ENCODE peak calls at places on chromosomes 6 and 20, in seven cellular contexts. G, P, C, O, Y, I and A are unnamed samples.

GRCh38 chr6:281469-282103 is 10.7 kb upstream of the DUSP22 start:
- DNase-seq in O (no peak), I (no peak), C (no peak), P (no peak), Y (no peak), G (no peak), A (no peak)

GRCh38 chr6:153849072-153849759 is 189.8 kb upstream of the OPRM1 start:
- DNase-seq in G (no peak), O (no peak), P (no peak), C (no peak), I (no peak), Y (no peak), A (no peak)

GRCh38 chr6:138945354-138945753 is 42.7 kb downstream of the REPS1 start:
- DNase-seq in C (no peak), P (no peak), Y (no peak), G (no peak), I (peak), O (no peak), A (no peak)

GRCh38 chr20:15310361-15310760 is 972.9 kb upstream of the FLRT3 start:
- DNase-seq in C (no peak), G (no peak), P (no peak), I (no peak), Y (no peak), O (no peak), A (no peak)

GRCh38 chr6:168385858-168386735 is 54.9 kb upstream of the SMOC2 start:
- DNase-seq in C (no peak), O (no peak), P (peak), Y (no peak), G (no peak), I (no peak), A (no peak)

GRCh38 chr20:43046946-43047345 is 142.8 kb downstream of the PTPRT start:
- DNase-seq in C (no peak), P (no peak), Y (no peak), G (no peak), O (no peak), I (no peak), A (no peak)

GRCh38 chr6:2821554-2821953 is 20.1 kb downstream of the SERPINB1 start:
- DNase-seq in I (no peak), O (no peak), Y (no peak), G (no peak), C (no peak), P (no peak), A (no peak)

GRCh38 chr6:30111266-30111856 is 1.5 kb downstream of the TRIM31 start:
- DNase-seq in I (no peak), O (no peak), C (no peak), G (no peak), Y (no peak), P (no peak), A (no peak)

GRCh38 chr20:32356935-32357868 is 929 bp upstream of the ASXL1 start:
- DNase-seq in O (no peak), Y (peak), G (no peak), I (no peak), C (peak), P (peak), A (peak)

GRCh38 chr20:61901421-61902212 is 164.1 kb downstream of the TAF4 start:
- DNase-seq in Y (no peak), O (no peak), C (no peak), P (no peak), G (no peak), I (no peak), A (no peak)

GRCh38 chr6:73565767-73566485 is 45.1 kb upstream of the EEF1A1 start:
- DNase-seq in G (peak), P (no peak), Y (no peak), I (peak), O (no peak), C (no peak), A (no peak)

GRCh38 chr20:2520617-2521016 is 11.9 kb upstream of the ZNF343 start:
- DNase-seq in I (no peak), G (no peak), Y (no peak), O (no peak), P (no peak), C (no peak), A (no peak)

DNA sequence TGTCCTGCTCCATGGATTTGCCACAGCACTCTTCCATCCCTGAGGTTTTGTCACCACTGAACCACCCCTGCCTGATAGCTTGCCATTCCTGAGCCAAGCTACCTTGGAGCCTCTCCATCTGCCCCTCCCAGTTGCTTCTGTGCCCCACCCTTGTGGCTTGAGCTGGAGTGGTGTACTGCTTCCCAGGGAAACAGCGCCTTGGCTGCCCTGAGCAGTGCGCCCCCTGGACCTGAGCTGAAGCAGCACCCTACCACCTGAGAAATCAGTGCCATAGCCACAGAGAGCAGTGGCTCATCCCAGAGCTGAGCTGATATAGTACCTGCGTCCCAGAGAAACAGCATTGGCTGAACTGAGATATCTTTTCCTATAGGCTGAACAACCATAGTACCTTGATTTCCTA is 40.3 kb downstream of the IL22RA2 start:
- DNase-seq in O (no peak), C (no peak), P (no peak), I (no peak), G (no peak), Y (no peak), A (no peak)
- TF ChIP-seq CTCF in O (no peak), C (no peak), P (no peak), I (no peak), G (no peak), Y (no peak), A (no peak)

DNA sequence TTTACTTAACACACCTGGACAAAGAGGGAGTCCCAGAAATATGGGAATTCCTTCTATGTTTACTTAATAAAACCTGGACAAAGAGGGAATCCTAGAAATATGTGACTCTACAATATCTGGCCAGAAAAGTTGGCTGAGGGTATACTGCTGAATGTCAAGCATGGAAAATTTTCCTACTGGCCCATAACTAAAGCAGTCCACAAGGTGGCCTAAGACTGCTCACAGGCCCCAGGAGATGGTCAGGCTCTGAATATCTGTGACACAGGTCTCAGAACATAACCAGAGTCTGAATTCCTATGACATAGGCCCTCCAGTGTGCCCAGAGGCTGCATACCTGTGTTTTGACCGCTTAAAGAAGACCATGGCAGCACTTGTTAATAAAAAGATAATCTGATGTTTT is 578.2 kb upstream of the NRSN1 start:
- DNase-seq in G (peak), C (no peak), Y (no peak), P (no peak), I (no peak), O (no peak), A (peak)
- TF ChIP-seq CTCF in G (peak), C (no peak), Y (no peak), P (no peak), I (no peak), O (peak), A (no peak)

GRCh38 chr6:75368151-75368779 is 83.7 kb upstream of the TMEM30A start:
- DNase-seq in I (peak), C (no peak), P (peak), O (no peak), Y (no peak), G (peak), A (peak)
- TF ChIP-seq CTCF in I (peak), C (peak), P (peak), O (peak), Y (peak), G (peak), A (no peak)

GRCh38 chr6:16985484-16986284 is 116.2 kb upstream of the STMND1 start:
- DNase-seq in P (no peak), Y (no peak), I (no peak), G (no peak), C (no peak), O (no peak), A (no peak)

GRCh38 chr6:16991981-16992629 is 109.7 kb upstream of the STMND1 start:
- DNase-seq in G (no peak), Y (no peak), O (no peak), P (no peak), I (no peak), C (no peak), A (no peak)

DNA sequence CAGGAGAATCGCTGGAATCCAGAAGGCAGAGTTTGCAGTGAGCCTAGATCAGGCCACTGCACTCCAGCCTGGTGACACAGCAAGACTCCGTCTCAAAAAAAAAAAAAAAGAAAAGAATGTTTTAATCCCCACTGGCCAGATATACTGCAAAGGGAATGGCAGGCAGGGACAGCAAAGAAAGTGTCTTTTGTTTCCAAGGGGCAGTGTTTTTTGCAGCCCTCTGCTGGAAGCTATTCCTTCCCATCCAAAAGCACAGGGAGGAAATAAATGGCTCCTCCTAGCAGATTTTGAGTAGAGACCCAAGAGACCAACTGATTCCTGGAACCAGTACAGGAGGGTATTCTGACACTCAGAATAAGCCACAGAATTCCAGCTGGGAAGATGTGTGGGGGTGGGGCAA is 112.5 kb upstream of the STMND1 start:
- DNase-seq in G (no peak), C (no peak), O (no peak), Y (no peak), I (no peak), P (no peak), A (no peak)
- TF ChIP-seq CTCF in G (peak), C (no peak), O (no peak), Y (no peak), I (no peak), P (no peak), A (no peak)

GRCh38 chr20:21129861-21130260 is 4.0 kb downstream of the KIZ start:
- DNase-seq in C (no peak), O (no peak), I (no peak), Y (no peak), G (no peak), P (no peak), A (no peak)
- TF ChIP-seq CTCF in C (no peak), O (peak), I (no peak), Y (no peak), G (peak), P (no peak), A (no peak)